ENCODE peak calls at places on chromosome 9, in six cellular contexts. J, M, R, A, E and S are unnamed samples. For H3K4me1, the result is how much of the 10 kb centered on the place peaks cover.

GRCh38 chr9:135989722-135990467 is 28.7 kb upstream of the UBAC1 start:
- DNase-seq in J (no peak), M (peak), R (no peak), A (peak), E (no peak), S (peak)

GRCh38 chr9:134768332-134769083 is 112.1 kb upstream of the FCN2 start:
- DNase-seq in J (peak), M (no peak), R (no peak), A (peak), E (no peak), S (no peak)

GRCh38 chr9:126401581-126401980 is 75.0 kb downstream of the MVB12B start:
- DNase-seq in J (no peak), M (no peak), R (no peak), A (no peak), E (no peak), S (no peak)

GRCh38 chr9:17600962-17601593 is 22.2 kb downstream of the SH3GL2 start:
- DNase-seq in J (no peak), M (no peak), R (no peak), A (no peak), E (peak), S (no peak)

GRCh38 chr9:137294091-137294683 is 7.9 kb downstream of the NRARP start:
- DNase-seq in J (no peak), M (peak), R (no peak), A (peak), E (peak), S (no peak)

GRCh38 chr9:8733096-8733954 is 933.7 kb upstream of the DMAC1 start:
- DNase-seq in J (no peak), M (peak), R (no peak), A (peak), E (no peak), S (no peak)

GRCh38 chr9:6896562-6896961 is 138.8 kb downstream of the KDM4C start:
- DNase-seq in J (no peak), M (no peak), R (no peak), A (no peak), E (peak), S (no peak)

GRCh38 chr9:137254624-137255447 is at the start of gene NELFB:
- DNase-seq in J (peak), M (peak), R (peak), A (peak), E (peak), S (peak)

GRCh38 chr9:137975527-137975913 is 97.9 kb downstream of the CACNA1B start:
- DNase-seq in J (no peak), M (no peak), R (no peak), A (no peak), E (no peak), S (peak)

GRCh38 chr9:122819791-122820489 is 8.4 kb downstream of the PDCL start:
- DNase-seq in J (no peak), M (no peak), R (no peak), A (no peak), E (peak), S (no peak)

GRCh38 chr9:126366366-126367011 is 39.9 kb downstream of the MVB12B start:
- DNase-seq in J (no peak), M (no peak), R (no peak), A (no peak), E (no peak), S (no peak)

GRCh38 chr9:89218040-89218928 is 39.7 kb upstream of the SHC3 start:
- DNase-seq in J (no peak), M (no peak), R (no peak), A (no peak), E (no peak), S (no peak)

GRCh38 chr9:100084734-100085133 is 14.1 kb downstream of the ERP44 start:
- DNase-seq in J (no peak), M (no peak), R (no peak), A (no peak), E (no peak), S (no peak)

GRCh38 chr9:69675563-69675962 is 3.4 kb upstream of the APBA1 start:
- DNase-seq in J (no peak), M (no peak), R (no peak), A (no peak), E (no peak), S (no peak)

GRCh38 chr9:115808695-115809094 is 344.9 kb upstream of the PAPPA start:
- DNase-seq in J (no peak), M (no peak), R (no peak), A (no peak), E (peak), S (no peak)

GRCh38 chr9:72680593-72681317 is 159.3 kb downstream of the TMC1 start:
- DNase-seq in J (no peak), M (no peak), R (no peak), A (no peak), E (no peak), S (no peak)

GRCh38 chr9:133683494-133684460 is 47.6 kb downstream of the DBH start:
- DNase-seq in J (no peak), M (peak), R (no peak), A (peak), E (peak), S (peak)

GRCh38 chr9:20552874-20553624 is 69.2 kb downstream of the MLLT3 start:
- DNase-seq in J (no peak), M (no peak), R (no peak), A (no peak), E (peak), S (no peak)

GRCh38 chr9:116087246-116087645 is 66.3 kb upstream of the PAPPA start:
- DNase-seq in J (peak), M (no peak), R (peak), A (peak), E (peak), S (no peak)

GRCh38 chr9:111052831-111053230 is 14.6 kb upstream of the LPAR1 start:
- DNase-seq in J (no peak), M (no peak), R (no peak), A (no peak), E (peak), S (peak)

GRCh38 chr9:78038620-78039300 is 7.1 kb upstream of the GNAQ start:
- DNase-seq in J (no peak), M (no peak), R (no peak), A (no peak), E (peak), S (no peak)

GRCh38 chr9:107016383-107016782 is 153.4 kb downstream of the ZNF462 start:
- DNase-seq in J (no peak), M (no peak), R (no peak), A (no peak), E (no peak), S (no peak)

GRCh38 chr9:121888438-121888775 is 204.7 kb downstream of the TTLL11 start:
- DNase-seq in J (no peak), M (no peak), R (no peak), A (no peak), E (peak), S (peak)

GRCh38 chr9:109419531-109419930 is 78.6 kb downstream of the PTPN3 start:
- DNase-seq in J (no peak), M (no peak), R (no peak), A (no peak), E (no peak), S (no peak)

GRCh38 chr9:134375011-134375390 is 48.7 kb downstream of the RXRA start:
- DNase-seq in J (no peak), M (no peak), R (peak), A (peak), E (no peak), S (no peak)

GRCh38 chr9:117927354-117927753 is 223.2 kb downstream of the TLR4 start:
- DNase-seq in J (no peak), M (no peak), R (no peak), A (no peak), E (no peak), S (no peak)

GRCh38 chr9:105413486-105414068 is 34.3 kb upstream of the FSD1L start:
- DNase-seq in J (no peak), M (peak), R (no peak), A (peak), E (peak), S (no peak)

GRCh38 chr9:1722404-1722803 is 292.7 kb upstream of the SMARCA2 start:
- DNase-seq in J (no peak), M (no peak), R (no peak), A (no peak), E (no peak), S (no peak)

GRCh38 chr9:137194388-137194787 is 5.9 kb downstream of the SSNA1 start:
- DNase-seq in J (no peak), M (no peak), R (no peak), A (peak), E (no peak), S (no peak)

DNA sequence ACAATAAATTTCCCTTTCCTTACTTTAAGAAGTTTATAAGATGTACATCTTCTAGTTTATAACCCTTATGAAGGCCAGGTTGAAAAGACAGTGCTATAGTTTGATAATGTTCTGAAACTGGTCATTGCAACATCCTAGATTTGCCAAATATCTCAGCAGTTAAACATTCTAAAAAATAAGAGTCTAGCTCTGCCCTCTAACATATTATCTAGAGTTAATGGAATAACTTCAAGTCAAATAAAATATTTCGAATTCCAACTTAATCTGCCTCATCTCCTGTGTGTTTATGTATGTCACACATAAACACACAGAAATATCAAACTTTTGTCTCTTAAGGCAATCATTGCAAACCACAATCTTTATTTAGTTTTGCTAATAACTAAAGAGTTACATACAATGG is 796.6 kb downstream of the TLE1 start:
- DNase-seq in J (no peak), M (no peak), R (no peak), A (no peak), E (peak), S (no peak)
- H3K4me1 ChIP-seq in J (under half), M (under half), R (under half), A (under half), E (under half), S (under half)

DNA sequence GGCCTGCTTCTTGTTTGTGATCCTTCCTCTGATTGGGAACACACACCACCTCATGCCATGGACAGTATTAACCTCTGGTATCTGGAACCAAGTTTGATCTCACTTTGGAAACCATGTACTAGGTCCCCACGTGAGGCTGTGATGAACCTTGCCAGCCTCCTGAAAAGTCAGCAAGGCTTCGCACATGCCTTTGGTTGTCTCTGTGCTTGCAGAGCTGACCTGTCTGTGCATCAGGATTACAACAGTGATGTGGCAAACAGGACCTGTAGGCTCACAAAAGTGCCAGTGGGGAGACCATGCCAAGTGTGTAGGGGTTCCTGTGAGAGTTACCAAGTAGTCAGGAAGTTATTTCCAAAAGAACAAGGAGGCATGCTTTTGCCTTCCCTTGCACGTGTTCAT is 1.4 kb downstream of the ACO1 start:
- DNase-seq in J (no peak), M (no peak), R (no peak), A (no peak), E (no peak), S (no peak)
- H3K4me3 ChIP-seq in J (no peak), M (no peak), R (no peak), A (no peak), E (peak), S (peak)

DNA sequence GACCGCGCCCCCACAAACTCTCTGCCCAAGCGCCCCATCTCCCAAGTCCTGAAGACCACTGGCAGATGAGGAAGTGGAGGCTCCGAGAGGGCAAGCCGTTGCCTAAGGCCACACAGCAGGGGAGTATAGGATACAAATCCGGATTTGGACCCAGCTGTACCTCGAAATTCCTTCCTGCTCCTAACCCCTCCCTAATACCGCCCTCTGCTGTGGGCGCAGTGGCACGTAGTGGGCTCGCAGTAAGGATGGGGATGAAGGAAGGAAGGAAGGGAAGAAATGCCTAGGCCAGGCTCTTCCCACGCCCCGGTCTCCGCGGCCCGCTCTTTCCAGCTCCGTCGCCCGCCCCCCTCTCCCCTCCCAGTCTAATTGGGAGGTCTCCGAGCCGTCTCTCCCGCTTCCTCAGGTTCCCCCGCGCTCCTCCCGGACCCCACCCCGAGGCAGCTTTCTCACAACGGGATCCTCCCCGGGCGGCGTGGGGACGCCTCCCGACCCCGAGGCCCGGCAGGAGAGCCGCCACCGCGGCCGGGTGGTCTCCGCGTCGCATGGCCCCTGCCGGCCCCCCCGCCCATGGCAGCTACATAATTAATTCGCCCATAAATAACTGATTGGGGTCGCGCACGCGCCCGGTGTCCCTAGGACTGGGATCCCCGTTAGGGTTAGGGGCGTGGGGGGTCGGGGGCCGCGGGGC is 138.9 kb downstream of the C9orf50 start:
- DNase-seq in J (no peak), M (peak), R (no peak), A (peak), E (no peak), S (peak)
- TF ChIP-seq CTCF in J (peak), M (peak), R (peak), A (peak), E (peak), S (no peak)

GRCh38 chr9:131731237-131731995 is 8.5 kb downstream of the RAPGEF1 start:
- DNase-seq in J (no peak), M (no peak), R (no peak), A (no peak), E (peak), S (no peak)

GRCh38 chr9:131728961-131729360 is 10.9 kb downstream of the RAPGEF1 start:
- DNase-seq in J (no peak), M (peak), R (no peak), A (no peak), E (no peak), S (no peak)

GRCh38 chr9:131727795-131728545 is 11.9 kb downstream of the RAPGEF1 start:
- DNase-seq in J (no peak), M (no peak), R (no peak), A (no peak), E (no peak), S (no peak)

GRCh38 chr9:131727184-131727785 is 12.6 kb downstream of the RAPGEF1 start:
- DNase-seq in J (no peak), M (no peak), R (no peak), A (no peak), E (peak), S (peak)

DNA sequence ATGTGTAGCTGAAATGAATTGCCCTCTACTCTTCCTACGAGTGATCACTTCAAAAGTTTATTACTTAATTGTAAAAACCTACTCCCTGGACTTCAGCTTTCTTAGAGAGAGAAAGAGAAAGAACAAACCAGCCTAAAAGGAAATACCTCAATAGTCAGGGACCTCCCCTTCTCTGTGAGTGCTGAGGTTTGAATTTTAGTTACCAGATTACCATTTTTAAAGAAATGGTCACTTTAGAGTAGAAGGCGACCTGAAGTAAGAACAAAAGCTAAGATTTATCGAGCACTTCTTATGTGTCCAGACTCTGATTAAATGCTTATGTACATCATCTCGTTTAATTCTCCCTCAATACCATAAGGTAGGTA is 11.3 kb downstream of the RAPGEF1 start:
- DNase-seq in J (no peak), M (no peak), R (no peak), A (no peak), E (no peak), S (no peak)
- H3K4me1 ChIP-seq in J (under half), M (under half), R (under half), A (half or more), E (under half), S (under half)

GRCh38 chr9:87501806-87502205 is 4.1 kb downstream of the DAPK1 start:
- DNase-seq in J (no peak), M (no peak), R (no peak), A (no peak), E (no peak), S (no peak)

GRCh38 chr9:87499455-87500015 is 1.9 kb downstream of the DAPK1 start:
- DNase-seq in J (no peak), M (no peak), R (no peak), A (no peak), E (no peak), S (no peak)

GRCh38 chr9:87500894-87501656 is 3.4 kb downstream of the DAPK1 start:
- DNase-seq in J (no peak), M (no peak), R (no peak), A (no peak), E (no peak), S (no peak)

GRCh38 chr9:87498816-87499454 is 1.3 kb downstream of the DAPK1 start:
- DNase-seq in J (no peak), M (peak), R (no peak), A (peak), E (no peak), S (peak)

DNA sequence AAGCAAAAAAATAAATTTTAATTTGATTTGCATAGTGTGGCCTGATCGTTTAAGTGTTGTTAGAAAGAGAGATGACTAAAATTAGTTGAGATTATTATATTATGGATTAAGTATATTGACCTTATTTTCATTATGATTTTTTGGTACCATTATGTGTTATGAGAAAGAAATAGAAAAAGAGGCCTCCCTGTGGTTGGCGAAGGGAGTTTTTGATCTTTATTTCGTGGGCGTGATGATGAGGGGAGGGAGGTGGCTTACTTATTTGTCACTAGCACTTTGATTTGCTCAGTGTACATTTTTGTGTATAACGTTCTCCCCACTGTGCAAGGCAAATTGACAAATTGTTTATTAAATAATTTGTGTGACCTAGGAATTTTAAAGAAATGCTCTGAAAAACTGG is 2.8 kb downstream of the DAPK1 start:
- DNase-seq in J (no peak), M (no peak), R (no peak), A (no peak), E (no peak), S (peak)
- H3K4me3 ChIP-seq in J (no peak), M (no peak), R (no peak), A (no peak), E (no peak), S (no peak)

DNA sequence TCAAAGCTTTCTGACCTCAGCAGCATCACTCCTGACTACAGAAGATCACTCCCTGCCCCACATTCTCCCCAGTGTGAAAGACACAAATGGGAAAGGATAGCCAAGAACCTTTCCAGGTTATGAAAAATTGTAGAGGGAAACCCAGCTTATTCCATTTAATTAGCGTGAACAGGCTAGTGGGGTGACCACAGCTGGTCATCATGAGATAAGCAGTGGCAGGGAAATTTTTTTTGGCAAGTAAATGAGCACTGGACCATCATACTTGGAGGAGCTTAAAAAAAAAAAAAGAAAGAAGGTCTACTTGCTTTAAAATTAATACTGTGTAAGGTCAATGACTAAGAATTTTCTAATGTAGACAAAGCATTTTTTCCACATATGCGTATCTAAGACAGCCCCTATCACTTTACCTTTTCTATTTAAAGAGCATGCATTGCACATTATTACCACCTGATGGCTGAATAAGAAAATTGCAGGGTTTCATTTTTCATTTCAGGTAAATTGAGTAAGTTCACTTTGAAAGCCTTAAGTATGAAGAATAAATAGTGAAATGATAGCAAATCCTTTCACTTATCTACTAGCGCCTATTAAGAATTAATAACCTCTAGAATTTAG is 123.6 kb downstream of the ELAVL2 start:
- DNase-seq in J (no peak), M (no peak), R (no peak), A (no peak), E (no peak), S (no peak)
- TF ChIP-seq CTCF in J (no peak), M (no peak), R (no peak), A (no peak), E (no peak), S (no peak)

DNA sequence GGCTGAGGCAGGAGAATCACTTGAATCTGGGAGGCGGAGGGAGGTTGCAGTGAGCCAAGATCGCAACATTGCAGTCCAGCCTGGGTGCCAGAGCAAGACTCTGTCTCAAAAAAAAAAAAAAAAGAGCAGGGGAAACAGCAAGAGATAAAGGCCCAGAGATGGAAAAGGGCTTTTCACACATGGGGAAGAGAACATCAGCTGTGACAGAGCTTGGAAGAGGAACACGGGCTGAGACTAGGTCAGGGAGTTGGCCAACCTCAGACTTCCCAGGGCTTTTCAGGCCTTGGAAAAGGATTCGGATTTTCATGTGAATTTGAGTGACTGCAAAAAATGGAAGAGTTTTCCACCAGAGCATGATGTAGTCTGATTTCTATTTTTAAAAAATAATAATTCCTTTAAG is 232.0 kb upstream of the NFIL3 start:
- DNase-seq in J (no peak), M (no peak), R (no peak), A (no peak), E (no peak), S (no peak)
- H3K4me1 ChIP-seq in J (under half), M (under half), R (under half), A (under half), E (under half), S (under half)